ENCODE peak calls at places on chromosomes 16 and 17, in seven cellular contexts. D is body of pancreas, X is adrenal gland, N is breast epithelium, M is transverse colon, H is gastrocnemius medialis, U is endothelial cell of umbilical vein. T is an unnamed sample.

GRCh38 chr16:55480228-55480655 is 1.2 kb downstream of the MMP2 start:
- DNase-seq in U (peak; percentile 79), N (peak; percentile 83), H (peak; percentile 79), D (peak; percentile 43), M (peak; percentile 71), X (peak; percentile 71), T (peak; percentile 82)

GRCh38 chr16:47461598-47462266 is 601 bp downstream of the PHKB start:
- DNase-seq in D (peak; percentile 30), M (peak; percentile 26), N (no peak), U (peak; percentile 71), X (peak; percentile 54), H (peak; percentile 58), T (no peak)

GRCh38 chr17:4920351-4921048 is 11.6 kb upstream of the GP1BA start:
- DNase-seq in D (no peak), H (no peak), M (no peak), N (no peak), X (no peak), U (no peak), T (no peak)

GRCh38 chr17:59074494-59074893 is 32.2 kb downstream of the TRIM37 start:
- DNase-seq in U (peak; percentile 86), X (no peak), D (no peak), M (no peak), H (no peak), N (no peak), T (no peak)

GRCh38 chr16:89910717-89911354 is 7.8 kb upstream of the MC1R start:
- DNase-seq in D (no peak), X (no peak), U (no peak), M (no peak), H (no peak), N (no peak), T (no peak)

GRCh38 chr16:84947022-84947421 is 64.3 kb downstream of the ZDHHC7 start:
- DNase-seq in N (peak; percentile 62), X (peak; percentile 64), U (peak; percentile 18), M (peak; percentile 58), D (no peak), H (peak; percentile 34), T (no peak)

GRCh38 chr16:81997738-81998137 is 13.5 kb downstream of the SDR42E1 start:
- DNase-seq in D (no peak), M (no peak), U (peak; percentile 90), H (no peak), N (no peak), X (peak; percentile 29), T (no peak)

GRCh38 chr17:57507828-57508227 is 237.3 kb downstream of the CCDC182 start:
- DNase-seq in U (no peak), D (no peak), X (no peak), H (no peak), M (no peak), N (no peak), T (no peak)

GRCh38 chr16:2981177-2981898 is 1.1 kb upstream of the PKMYT1 start:
- DNase-seq in X (peak; percentile 67), U (no peak), H (no peak), D (no peak), N (no peak), M (no peak), T (no peak)

GRCh38 chr16:53833145-53833544 is 129.2 kb downstream of the FTO start:
- DNase-seq in H (no peak), M (no peak), N (no peak), D (no peak), U (no peak), X (no peak), T (no peak)

GRCh38 chr17:43094129-43094834 is 30.9 kb downstream of the BRCA1 start:
- DNase-seq in N (no peak), D (no peak), H (no peak), X (no peak), U (no peak), M (no peak), T (no peak)

GRCh38 chr17:79065105-79065670 is 9.4 kb upstream of the ENGASE start:
- DNase-seq in H (peak; percentile 38), X (peak; percentile 76), N (no peak), U (peak; percentile 45), D (peak; percentile 57), M (peak; percentile 75), T (peak; percentile 51)

DNA sequence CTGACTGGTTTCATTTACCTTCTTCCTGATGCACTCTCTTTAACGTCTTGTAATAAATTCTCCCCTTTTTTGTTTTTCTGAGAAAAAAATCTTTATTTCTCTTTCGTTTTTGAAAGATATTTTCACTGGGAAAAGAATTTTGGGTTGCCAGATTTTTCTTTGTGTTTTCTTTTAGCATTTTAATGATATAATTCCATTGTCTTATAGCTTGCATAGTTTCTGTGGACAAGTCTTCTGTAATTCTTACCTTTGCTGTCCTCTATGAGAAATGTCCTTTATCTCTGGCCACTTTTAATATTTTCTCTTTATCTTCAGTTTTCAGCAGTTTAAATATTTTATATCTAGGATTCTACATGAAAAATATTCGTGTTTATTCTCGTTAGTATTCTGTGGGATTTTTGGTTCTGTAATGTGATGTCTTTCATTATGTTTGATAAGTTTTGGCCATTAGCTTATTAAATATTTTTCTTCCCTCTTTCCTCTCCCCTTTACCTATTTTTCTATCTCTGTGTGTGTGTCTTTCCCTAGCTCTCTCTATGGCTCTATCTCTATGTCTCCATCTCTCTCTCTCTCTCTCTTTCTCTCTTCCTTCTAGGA is 236.5 kb downstream of the C16orf95 start:
- DNase-seq in U (no peak), M (no peak), D (no peak), H (no peak), N (no peak), X (no peak), T (no peak)
- TF ChIP-seq POLR2A in U (no peak), M (no peak), D (no peak), H (no peak), N (no peak), X (no peak), T (no peak)

DNA sequence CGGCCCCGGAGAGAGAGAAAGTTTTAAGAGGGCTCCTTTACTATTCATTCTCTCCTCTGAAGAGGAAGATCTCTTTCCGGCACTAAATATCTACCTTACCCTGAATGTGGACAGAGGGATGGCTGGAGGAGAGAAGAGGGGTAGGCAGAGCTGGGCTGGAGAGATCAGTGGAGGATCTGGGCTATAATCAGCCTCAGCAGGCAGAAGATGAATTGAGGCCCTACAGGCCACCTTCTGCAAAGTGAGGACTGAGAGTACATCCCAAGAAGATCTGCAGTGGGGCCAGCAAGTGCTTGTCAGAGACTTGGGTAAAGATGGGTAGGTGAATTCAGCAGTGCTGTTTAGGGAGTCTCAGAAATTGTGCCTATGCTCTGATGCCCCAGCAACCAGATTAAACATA is 6.5 kb upstream of the HOXB1 start:
- DNase-seq in M (no peak), H (no peak), U (no peak), X (no peak), N (no peak), D (no peak), T (no peak)
- H3K27me3 ChIP-seq in M (peaks cover 6% of the 10 kb centered on the region), H (peaks cover 12% of the 10 kb centered on the region), U (peaks cover 2% of the 10 kb centered on the region), X (no peaks in the 10 kb centered on the region), N (no peaks in the 10 kb centered on the region), D (peaks cover 9% of the 10 kb centered on the region), T (no peaks in the 10 kb centered on the region)

DNA sequence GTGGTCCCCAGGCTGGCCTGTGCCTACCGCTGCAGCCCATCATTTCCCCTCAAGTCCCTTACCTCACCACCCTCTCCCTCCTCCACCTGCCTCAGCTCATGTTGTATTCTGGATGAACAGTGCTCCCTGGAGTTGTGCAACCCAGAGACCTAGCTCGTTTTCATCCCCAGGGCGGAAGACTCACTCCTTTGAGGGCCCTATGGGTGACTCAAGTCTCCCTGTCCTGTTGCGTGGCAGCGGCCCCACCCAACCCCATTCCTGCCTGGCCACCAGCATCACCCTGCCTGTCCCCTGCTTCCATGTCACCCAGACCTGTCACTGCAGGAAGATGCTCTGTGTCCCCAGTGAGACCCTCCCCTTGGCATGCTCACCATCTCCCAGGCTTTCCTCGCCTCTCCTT is 3.3 kb downstream of the ALOX12B start:
- DNase-seq in N (no peak), M (no peak), X (no peak), H (no peak), D (no peak), U (no peak), T (no peak)
- TF ChIP-seq POLR2A in N (no peak), M (no peak), X (no peak), H (no peak), D (no peak), U (no peak), T (no peak)

DNA sequence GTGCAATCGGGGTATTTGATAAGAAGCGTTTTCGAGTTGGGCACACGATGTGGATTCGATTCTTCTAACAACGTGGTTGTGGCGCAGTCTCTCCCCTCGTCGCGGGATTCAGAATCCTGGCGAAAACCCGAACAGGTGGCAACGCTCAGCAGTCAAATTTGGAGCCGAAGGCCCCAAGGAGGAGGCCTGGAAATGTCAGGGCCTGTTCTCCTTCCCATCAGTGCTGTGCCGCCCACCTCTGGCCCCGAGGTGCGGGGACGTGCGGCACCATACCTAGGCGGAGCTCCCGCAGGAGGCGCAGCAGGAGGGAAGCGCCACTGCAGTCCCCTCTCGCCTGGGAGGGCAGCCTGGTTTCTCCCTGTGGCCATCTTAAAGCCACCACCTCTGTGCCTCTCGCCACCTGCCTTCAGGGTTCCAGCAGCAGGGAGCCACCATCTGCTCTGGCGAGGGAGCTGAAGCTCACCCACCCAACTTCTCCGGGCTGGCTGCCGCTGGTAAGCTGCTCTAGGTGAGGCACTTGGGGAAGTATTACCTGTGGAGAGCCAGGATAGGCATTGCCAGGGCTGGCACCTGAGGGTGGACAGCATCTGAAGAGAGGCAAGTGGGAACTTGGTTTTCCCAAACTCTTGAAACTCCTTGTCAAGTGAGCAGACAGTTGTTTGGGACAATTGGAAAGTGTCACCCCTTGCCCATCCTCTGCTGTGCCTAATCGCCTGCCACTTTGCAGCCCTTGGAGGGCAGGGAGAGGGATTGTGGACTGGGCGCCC is 2.6 kb upstream of the AATF start:
- DNase-seq in X (no peak), U (no peak), M (no peak), N (no peak), H (no peak), D (no peak), T (no peak)
- H3K27me3 ChIP-seq in X (peaks cover 66% of the 10 kb centered on the region), U (peaks cover 63% of the 10 kb centered on the region), M (peaks cover 68% of the 10 kb centered on the region), N (peaks cover 21% of the 10 kb centered on the region), H (peaks cover 69% of the 10 kb centered on the region), D (peaks cover 51% of the 10 kb centered on the region), T (no peaks in the 10 kb centered on the region)

DNA sequence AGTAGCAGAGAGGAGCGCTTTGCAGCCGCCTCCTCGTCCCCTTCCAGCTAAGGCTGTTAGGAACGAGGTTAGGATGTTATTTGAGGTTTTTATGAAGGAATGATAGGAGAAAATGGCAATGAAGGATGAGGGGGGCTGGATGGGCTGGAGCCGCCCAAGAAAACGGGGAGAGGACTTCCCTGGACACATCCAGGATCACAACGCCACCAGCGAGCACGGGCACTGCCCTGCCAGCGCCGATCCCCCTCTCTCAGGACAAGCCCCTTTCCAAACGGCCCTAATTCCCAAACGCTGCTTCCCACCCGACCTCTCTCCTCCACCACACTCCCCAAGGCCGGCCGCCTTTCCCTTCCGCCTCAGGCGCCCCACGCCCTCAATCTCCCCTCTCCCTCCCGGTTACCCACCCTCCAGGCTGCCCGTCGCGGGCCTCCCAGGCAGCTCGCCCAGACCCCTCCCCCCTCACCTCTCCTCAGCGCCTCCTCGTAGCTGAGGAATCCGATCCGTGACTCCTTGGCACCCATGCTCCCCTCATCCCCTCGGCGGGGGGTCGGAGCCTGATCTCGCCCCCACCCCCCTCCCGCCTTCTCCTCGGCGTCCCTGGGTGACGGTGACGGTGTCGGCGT is 403 bp downstream of the USP32 start:
- DNase-seq in X (no peak), H (no peak), N (no peak), U (no peak), D (no peak), M (no peak), T (no peak)
- TF ChIP-seq POLR2A in X (no peak), H (no peak), N (no peak), U (no peak), D (no peak), M (no peak), T (no peak)